ENCODE peak calls at places on chromosomes 5 and 9, in four cellular contexts. C is NCI-H2171 treated with DMSO at 0.1 percent for 48 hours, U is iPS DF 19.7, V is occipital lobe. X is an unnamed sample.

GRCh38 chr9:88092699-88093359 is 45.4 kb downstream of the SPATA31C2 start:
- DNase-seq in U (no peak), V (no peak), C (no peak), X (no peak)

GRCh38 chr5:138032028-138032571 is 779 bp downstream of the FAM13B start:
- DNase-seq in V (peak), C (no peak), U (no peak), X (no peak)

GRCh38 chr9:38048319-38048969 is 20.6 kb downstream of the SHB start:
- DNase-seq in U (no peak), C (no peak), V (no peak), X (no peak)

GRCh38 chr9:124839612-124840299 is 13.5 kb upstream of the WDR38 start:
- DNase-seq in C (peak), V (no peak), U (no peak), X (no peak)

GRCh38 chr5:105696440-105696839 is 1974.3 kb downstream of the EFNA5 start:
- DNase-seq in U (no peak), C (no peak), V (no peak), X (no peak)

GRCh38 chr5:111973946-111974345 is 217.0 kb upstream of the NREP start:
- DNase-seq in V (no peak), C (no peak), U (no peak), X (no peak)

GRCh38 chr9:134989206-134990065 is 71.7 kb upstream of the FCN1 start:
- DNase-seq in V (no peak), U (no peak), C (no peak), X (no peak)

GRCh38 chr9:1979815-1980367 is 35.3 kb upstream of the SMARCA2 start:
- DNase-seq in U (no peak), V (no peak), C (peak), X (no peak)

GRCh38 chr9:84744195-84744594 is 74.7 kb downstream of the NTRK2 start:
- DNase-seq in U (no peak), V (no peak), C (no peak), X (no peak)

GRCh38 chr5:130471-131175 is 38.7 kb downstream of the PLEKHG4B start:
- DNase-seq in V (no peak), C (no peak), U (no peak), X (no peak)

GRCh38 chr5:115336964-115337363 is 40.5 kb upstream of the CCDC112 start:
- DNase-seq in C (no peak), U (no peak), V (no peak), X (no peak)

X was measured in iPS DF 6.9.